ENCODE peak calls at places on chromosomes 12 and 14, in four cellular contexts. P is DND-41, Z is WTC11, V is NCI-H1417. H is an unnamed sample.

GRCh38 chr14:75306917-75307699 is 28.5 kb downstream of the FOS start:
- DNase-seq in Z (no peak), P (no peak), V (peak), H (peak)

GRCh38 chr14:101478796-101479410 is 82.4 kb upstream of the DIO3 start:
- DNase-seq in P (no peak), V (no peak), Z (no peak), H (no peak)

GRCh38 chr12:12998248-12998647 is 1.8 kb downstream of the HEBP1 start:
- DNase-seq in Z (no peak), P (no peak), V (no peak), H (no peak)

GRCh38 chr12:52268212-52268611 is 6.2 kb upstream of the KRT86 start:
- DNase-seq in Z (no peak), P (no peak), V (no peak), H (no peak)

GRCh38 chr12:46349253-46349652 is 23.3 kb downstream of the SLC38A2 start:
- DNase-seq in V (no peak), Z (no peak), P (no peak), H (no peak)

GRCh38 chr12:53596920-53597363 is 29.2 kb downstream of the ATF7 start:
- DNase-seq in V (peak), Z (no peak), P (no peak), H (no peak)

GRCh38 chr12:72315858-72316257 is 43.7 kb downstream of the TRHDE start:
- DNase-seq in Z (no peak), P (no peak), V (no peak), H (no peak)

GRCh38 chr12:46921048-46921753 is 95.4 kb upstream of the SLC38A4 start:
- DNase-seq in P (no peak), V (no peak), Z (no peak), H (no peak)

GRCh38 chr14:36346052-36346451 is 25.6 kb upstream of the MBIP start:
- DNase-seq in Z (no peak), P (no peak), V (peak), H (peak)

GRCh38 chr12:6570264-6570887 is 2.3 kb upstream of the NOP2 start:
- DNase-seq in P (peak), Z (peak), V (peak), H (peak)

GRCh38 chr12:10153271-10154144 is 18.4 kb downstream of the OLR1 start:
- DNase-seq in Z (peak), P (peak), V (peak), H (peak)

GRCh38 chr14:74579447-74580274 is 32.4 kb downstream of the LTBP2 start:
- DNase-seq in Z (no peak), V (no peak), P (no peak), H (no peak)

GRCh38 chr12:2387051-2387834 is 334.5 kb downstream of the CACNA1C start:
- DNase-seq in Z (no peak), P (no peak), V (no peak), H (no peak)

GRCh38 chr12:123126294-123127144 is 24.4 kb downstream of the PITPNM2 start:
- DNase-seq in P (no peak), V (no peak), Z (no peak), H (no peak)

GRCh38 chr14:102088012-102088792 is 1.4 kb upstream of the HSP90AA1 start:
- DNase-seq in V (peak), Z (peak), P (peak), H (no peak)

GRCh38 chr14:24880689-24881088 is 169.3 kb downstream of the STXBP6 start:
- DNase-seq in P (no peak), V (no peak), Z (no peak), H (no peak)

GRCh38 chr14:29897181-29897580 is 30.5 kb downstream of the PRKD1 start:
- DNase-seq in V (no peak), Z (no peak), P (no peak), H (no peak)

GRCh38 chr12:115294443-115295133 is 610.6 kb upstream of the TBX3 start:
- DNase-seq in Z (no peak), V (no peak), P (no peak), H (no peak)

GRCh38 chr12:13097526-13097925 is 5.9 kb downstream of the GSG1 start:
- DNase-seq in P (no peak), V (no peak), Z (no peak), H (no peak)